ENCODE peak calls at places on chromosome 7, in six cellular contexts. S, Y, C, K, U and Q are unnamed samples.

GRCh38 chr7:123811056-123811455 is 33.9 kb upstream of the HYAL4 start:
- DNase-seq in S (no peak), Y (no peak), C (no peak), K (no peak), U (no peak), Q (no peak)

GRCh38 chr7:17233643-17234397 is 64.6 kb upstream of the AHR start:
- DNase-seq in S (peak; percentile 38), Y (peak; percentile 53), C (no peak), K (peak; percentile 17), U (no peak), Q (no peak)

GRCh38 chr7:87948371-87948770 is 14.3 kb downstream of the ADAM22 start:
- DNase-seq in S (no peak), Y (no peak), C (no peak), K (no peak), U (no peak), Q (no peak)

GRCh38 chr7:30926323-30926722 is 14.7 kb downstream of the AQP1 start:
- DNase-seq in S (no peak), Y (no peak), C (no peak), K (no peak), U (no peak), Q (peak; percentile 24)

GRCh38 chr7:129746857-129747529 is 135.5 kb downstream of the NRF1 start:
- DNase-seq in S (no peak), Y (no peak), C (no peak), K (no peak), U (no peak), Q (no peak)

GRCh38 chr7:151666886-151667285 is 147.2 kb upstream of the RHEB start:
- DNase-seq in S (no peak), Y (no peak), C (no peak), K (no peak), U (no peak), Q (no peak)

GRCh38 chr7:21507627-21508343 is 35.1 kb upstream of the DNAH11 start:
- DNase-seq in S (peak; percentile 6), Y (no peak), C (no peak), K (peak; percentile 10), U (peak; percentile 54), Q (no peak)

GRCh38 chr7:147805996-147806576 is 784.5 kb upstream of the C7orf33 start:
- DNase-seq in S (no peak), Y (no peak), C (no peak), K (no peak), U (no peak), Q (no peak)

GRCh38 chr7:143979359-143979758 is 20.8 kb upstream of the OR6B1 start:
- DNase-seq in S (no peak), Y (no peak), C (no peak), K (no peak), U (no peak), Q (no peak)

GRCh38 chr7:90749262-90749661 is 153.1 kb downstream of the CDK14 start:
- DNase-seq in S (no peak), Y (no peak), C (no peak), K (no peak), U (no peak), Q (no peak)

GRCh38 chr7:5779108-5779507 is 2.4 kb downstream of the RNF216 start:
- DNase-seq in S (no peak), Y (no peak), C (no peak), K (no peak), U (no peak), Q (no peak)